ENCODE peak calls at places on chromosomes 2 and 18, in six cellular contexts. V is upper lobe of left lung, S is lower lobe of right lung, E is ovary, N is progenitor cell of endocrine pancreas, F is uterus. M is an unnamed sample.

GRCh38 chr2:187470698-187471097 is 22.6 kb upstream of the CALCRL start:
- DNase-seq in E (no peak), N (no peak), F (no peak), V (no peak), S (no peak), M (no peak)

GRCh38 chr18:9575558-9575957 is 38.8 kb downstream of the PPP4R1 start:
- DNase-seq in F (peak; percentile 42), E (peak; percentile 60), V (peak; percentile 91), N (peak; percentile 34), S (peak; percentile 66), M (peak; percentile 94)

GRCh38 chr2:165423081-165423480 is 46.4 kb upstream of the CSRNP3 start:
- DNase-seq in N (no peak), S (no peak), V (no peak), E (no peak), F (no peak), M (no peak)

GRCh38 chr2:119718391-119719260 is 39.6 kb downstream of the TMEM177 start:
- DNase-seq in V (no peak), E (no peak), S (no peak), N (no peak), F (no peak), M (no peak)

GRCh38 chr2:17303496-17303895 is 214.7 kb downstream of the RAD51AP2 start:
- DNase-seq in V (no peak), S (no peak), N (no peak), F (no peak), E (no peak), M (peak; percentile 42)

GRCh38 chr2:176284451-176285049 is 15.3 kb downstream of the MTX2 start:
- DNase-seq in V (no peak), N (no peak), S (no peak), F (no peak), E (no peak), M (no peak)

GRCh38 chr2:221423212-221423804 is 148.8 kb downstream of the EPHA4 start:
- DNase-seq in V (no peak), F (no peak), N (no peak), E (no peak), S (no peak), M (peak; percentile 49)

GRCh38 chr2:136156411-136156810 is 38.5 kb upstream of the CXCR4 start:
- DNase-seq in F (no peak), E (no peak), N (no peak), V (no peak), S (no peak), M (no peak)

GRCh38 chr2:207879536-207879935 is 109.8 kb upstream of the FZD5 start:
- DNase-seq in S (no peak), F (no peak), V (no peak), E (no peak), N (no peak), M (peak; percentile 42)

GRCh38 chr2:222745836-222746559 is 74.5 kb downstream of the MOGAT1 start:
- DNase-seq in F (no peak), V (no peak), N (no peak), E (no peak), S (no peak), M (no peak)

GRCh38 chr2:84846041-84846663 is 34.7 kb downstream of the TRABD2A start:
- DNase-seq in N (no peak), V (no peak), E (no peak), S (no peak), F (no peak), M (peak; percentile 59)

GRCh38 chr2:147294825-147295392 is 549.9 kb upstream of the ACVR2A start:
- DNase-seq in S (no peak), F (no peak), V (no peak), E (no peak), N (no peak), M (no peak)

GRCh38 chr2:23380562-23381065 is 4.4 kb upstream of the KLHL29 start:
- DNase-seq in E (no peak), N (no peak), S (no peak), F (no peak), V (peak; percentile 39), M (no peak)

GRCh38 chr2:81007104-81007503 is 702.6 kb upstream of the LRRTM1 start:
- DNase-seq in E (no peak), V (no peak), N (no peak), F (no peak), S (no peak), M (no peak)

GRCh38 chr2:145751634-145752033 is 1231.7 kb upstream of the ZEB2 start:
- DNase-seq in V (no peak), F (no peak), S (no peak), E (no peak), N (no peak), M (peak; percentile 78)

DNA sequence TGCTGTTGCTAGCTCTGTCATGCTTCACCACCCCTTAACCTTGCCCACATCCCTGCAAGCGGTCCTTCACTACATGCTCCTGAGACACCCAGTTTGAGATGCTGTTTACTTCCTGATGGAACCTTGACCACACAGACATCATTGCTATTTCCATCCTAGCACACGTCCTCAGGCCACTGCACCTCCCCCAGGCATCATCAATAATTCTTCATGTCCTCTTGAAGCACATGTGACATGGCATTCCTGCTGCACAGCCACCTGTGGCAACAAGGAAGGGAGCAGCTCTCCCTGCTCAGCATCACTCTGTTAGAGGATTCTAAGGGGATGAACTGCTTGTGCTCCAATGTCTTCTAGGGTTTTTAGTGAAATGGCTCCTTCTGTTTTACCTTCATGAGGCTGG is 26.1 kb upstream of the ST3GAL5 start:
- DNase-seq in S (no peak), E (no peak), N (no peak), F (no peak), V (no peak), M (no peak)
- TF ChIP-seq CTCF in S (no peak), E (no peak), N (no peak), F (no peak), V (no peak), M (no peak)

GRCh38 chr2:179252439-179252838 is 12.2 kb downstream of the SESTD1 start:
- DNase-seq in V (no peak), E (no peak), S (no peak), F (no peak), N (no peak), M (no peak)

GRCh38 chr2:179251865-179252264 is 12.8 kb downstream of the SESTD1 start:
- DNase-seq in F (no peak), N (no peak), E (no peak), S (no peak), V (no peak), M (no peak)

GRCh38 chr2:179253226-179253625 is 11.4 kb downstream of the SESTD1 start:
- DNase-seq in E (no peak), N (no peak), V (no peak), F (no peak), S (no peak), M (no peak)

GRCh38 chr2:179250848-179251504 is 13.7 kb downstream of the SESTD1 start:
- DNase-seq in E (no peak), S (no peak), F (no peak), V (no peak), N (no peak), M (no peak)

GRCh38 chr2:179255129-179255528 is 9.5 kb downstream of the SESTD1 start:
- DNase-seq in E (no peak), F (no peak), S (no peak), N (no peak), V (no peak), M (no peak)
- TF ChIP-seq CTCF in E (no peak), F (no peak), S (no peak), N (no peak), V (no peak), M (no peak)

GRCh38 chr2:68222287-68222686 is 30.0 kb downstream of the PPP3R1 start:
- DNase-seq in V (no peak), S (no peak), E (no peak), F (no peak), N (no peak), M (no peak)

GRCh38 chr2:68230246-68231060 is 21.9 kb downstream of the PPP3R1 start:
- DNase-seq in V (no peak), S (no peak), E (no peak), N (no peak), F (no peak), M (no peak)

GRCh38 chr2:68231061-68231372 is 21.3 kb downstream of the PPP3R1 start:
- DNase-seq in V (no peak), E (no peak), F (no peak), N (no peak), S (no peak), M (no peak)

GRCh38 chr2:68223419-68223818 is 28.9 kb downstream of the PPP3R1 start:
- DNase-seq in S (no peak), V (no peak), F (no peak), E (no peak), N (no peak), M (no peak)

GRCh38 chr2:68225119-68225632 is 27.2 kb downstream of the PPP3R1 start:
- DNase-seq in S (no peak), N (no peak), F (no peak), V (peak; percentile 71), E (no peak), M (no peak)
- TF ChIP-seq CTCF in S (peak; percentile 28), N (peak; percentile 9), F (no peak), V (no peak), E (no peak), M (peak; percentile 31)

DNA sequence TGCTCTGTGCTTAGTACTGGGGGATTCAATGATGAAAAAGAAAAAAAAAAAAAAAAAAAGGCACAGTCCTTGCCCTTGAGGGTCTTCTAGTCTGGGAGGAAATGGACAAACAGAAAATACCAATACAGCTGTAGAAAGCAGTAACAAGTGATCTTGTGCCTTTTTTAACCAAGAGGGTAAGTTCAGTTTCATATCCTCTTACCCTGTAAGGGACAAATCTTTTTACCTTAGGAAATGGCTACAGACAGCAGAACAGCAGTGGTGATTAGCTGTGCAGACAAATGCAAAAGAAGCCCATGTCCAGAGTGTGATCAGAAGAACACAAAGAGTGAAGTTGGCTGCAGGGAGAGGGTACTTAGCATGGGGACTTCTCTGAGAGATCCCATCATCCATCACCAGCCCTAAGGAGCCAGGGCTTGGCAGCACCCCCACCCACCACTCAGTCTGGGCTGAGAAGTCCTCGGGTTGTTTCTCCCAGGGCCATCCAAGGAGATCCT is 102.9 kb downstream of the ALPK2 start:
- DNase-seq in V (no peak), S (no peak), F (no peak), N (no peak), E (no peak), M (no peak)
- TF ChIP-seq CTCF in V (no peak), S (no peak), F (no peak), N (no peak), E (no peak), M (no peak)

GRCh38 chr18:52340466-52341378 is 725 bp downstream of the DCC start:
- DNase-seq in S (no peak), V (no peak), N (no peak), F (no peak), E (no peak), M (peak; percentile 23)

GRCh38 chr18:52343731-52344340 is 3.8 kb downstream of the DCC start:
- DNase-seq in F (no peak), V (no peak), N (no peak), E (no peak), S (no peak), M (no peak)

GRCh38 chr18:52345428-52345827 is 5.4 kb downstream of the DCC start:
- DNase-seq in F (no peak), V (no peak), S (no peak), E (no peak), N (no peak), M (no peak)

GRCh38 chr18:52341617-52342381 is 1.8 kb downstream of the DCC start:
- DNase-seq in S (no peak), N (peak; percentile 14), F (no peak), V (no peak), E (no peak), M (peak; percentile 41)

DNA sequence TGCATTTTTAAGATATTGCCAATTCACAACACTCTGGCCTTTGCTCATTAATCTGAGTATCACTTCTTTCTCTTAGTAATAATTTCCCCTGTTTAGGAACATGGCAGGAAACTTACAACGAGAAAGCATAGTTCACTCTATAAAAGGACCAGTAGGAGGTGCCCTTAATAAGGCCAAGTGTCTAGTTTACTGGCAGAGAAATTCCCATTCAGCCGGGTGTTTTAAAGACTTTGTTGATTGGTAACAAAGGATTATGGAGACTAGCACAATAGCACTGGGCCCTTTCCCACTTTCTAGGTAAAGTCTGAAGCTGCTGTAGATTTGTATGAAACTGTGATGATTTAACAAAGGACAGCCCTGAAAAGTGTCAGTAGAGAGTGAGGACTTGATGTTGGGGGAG is 3.1 kb downstream of the DCC start:
- DNase-seq in S (no peak), E (no peak), V (no peak), F (no peak), N (no peak), M (peak; percentile 32)
- TF ChIP-seq CTCF in S (no peak), E (no peak), V (no peak), F (no peak), N (peak; percentile 57), M (peak; percentile 38)

M was measured in astrocyte of the spinal cord.